ENCODE peak calls at places on chromosomes 16 and 17, in five cellular contexts. T is stimulated activated CD4-positive, alpha-beta T cell treated with anti-CD3 and anti-CD28 coated beads, Interleukin-15, amount 100 ng/mL, for 24 hours; R is fibroblast of pulmonary artery; L is GM12865; J is activated T-cell treated with anti-CD3 and anti-CD28 coated beads, Interleukin-2, amount 50 U/mL, for 72 hours. K is an unnamed sample.

GRCh38 chr17:20908373-20909273 is 134.2 kb downstream of the USP22 start:
- DNase-seq in J (peak), L (peak), R (peak), T (peak), K (peak)

GRCh38 chr17:18377437-18378204 is at the start of gene EVPLL:
- DNase-seq in R (no peak), L (no peak), J (no peak), T (no peak), K (no peak)

GRCh38 chr17:74742978-74743545 is 5.4 kb upstream of the NHERF1 start:
- DNase-seq in T (no peak), J (no peak), R (no peak), L (no peak), K (no peak)

GRCh38 chr16:76583466-76583865 is 306.3 kb downstream of the CNTNAP4 start:
- DNase-seq in J (no peak), L (peak), R (peak), T (no peak), K (peak)

GRCh38 chr16:68548947-68549346 is 9.9 kb downstream of the ZFP90 start:
- DNase-seq in L (no peak), T (peak), J (no peak), R (no peak), K (no peak)

GRCh38 chr17:70072900-70073299 is 2.1 kb upstream of the KCNJ16 start:
- DNase-seq in J (no peak), T (no peak), R (no peak), L (no peak), K (no peak)

GRCh38 chr16:81567087-81567486 is 122.5 kb downstream of the CMIP start:
- DNase-seq in T (no peak), J (no peak), R (no peak), L (no peak), K (no peak)

GRCh38 chr16:74275031-74275636 is 21.5 kb upstream of the PSMD7 start:
- DNase-seq in T (no peak), R (peak), L (peak), J (no peak), K (no peak)

GRCh38 chr16:2194852-2195315 is 1.5 kb downstream of the CASKIN1 start:
- DNase-seq in R (peak), J (peak), T (peak), L (peak), K (no peak)

GRCh38 chr17:5355416-5356129 is 63.9 kb downstream of the NUP88 start:
- DNase-seq in R (peak), L (no peak), T (no peak), J (no peak), K (no peak)

GRCh38 chr17:36463916-36464764 is 22.3 kb upstream of the ZNHIT3 start:
- DNase-seq in J (peak), T (peak), L (peak), R (peak), K (no peak)

GRCh38 chr17:42928714-42929496 is 28.3 kb downstream of the G6PC1 start:
- DNase-seq in R (peak), T (peak), L (peak), J (peak), K (no peak)

GRCh38 chr17:67718325-67718941 is 697 bp downstream of the NOL11 start:
- DNase-seq in J (peak), L (peak), T (peak), R (peak), K (no peak)

GRCh38 chr16:70478912-70479341 is 24.5 kb downstream of the FCSK start:
- DNase-seq in T (no peak), L (no peak), R (peak), J (no peak), K (no peak)

GRCh38 chr17:74631468-74632195 is 8.1 kb upstream of the CD300E start:
- DNase-seq in T (no peak), R (peak), J (no peak), L (peak), K (no peak)

GRCh38 chr17:77916771-77917481 is 41.6 kb upstream of the TNRC6C start:
- DNase-seq in L (peak), J (no peak), T (no peak), R (no peak), K (no peak)

GRCh38 chr17:7589891-7590611 is at the start of gene SOX15:
- DNase-seq in L (no peak), J (peak), T (no peak), R (no peak), K (no peak)

GRCh38 chr17:19660219-19660870 is 11.8 kb downstream of the ALDH3A2 start:
- DNase-seq in J (no peak), R (no peak), T (no peak), L (no peak), K (no peak)

GRCh38 chr17:60481604-60482003 is 44.4 kb downstream of the APPBP2 start:
- DNase-seq in J (no peak), L (no peak), T (no peak), R (no peak), K (no peak)

GRCh38 chr16:50229149-50229726 is 37.1 kb upstream of the ADCY7 start:
- DNase-seq in L (no peak), R (no peak), T (no peak), J (no peak), K (no peak)

GRCh38 chr17:43840814-43841213 is 6.2 kb upstream of the CD300LG start:
- DNase-seq in T (no peak), L (peak), R (peak), J (no peak), K (no peak)

GRCh38 chr17:43900183-43900857 is 7.0 kb downstream of the MPP2 start:
- DNase-seq in R (peak), T (peak), J (peak), L (peak), K (peak)

GRCh38 chr17:19000531-19001011 is 4.0 kb downstream of the FAM83G start:
- DNase-seq in R (peak), J (no peak), T (no peak), L (no peak), K (no peak)

GRCh38 chr17:79072544-79072943 is 2.1 kb upstream of the ENGASE start:
- DNase-seq in T (no peak), R (no peak), L (no peak), J (no peak), K (no peak)

GRCh38 chr16:17939723-17940122 is 396.8 kb downstream of the NPIPA8 start:
- DNase-seq in T (no peak), R (no peak), J (no peak), L (peak), K (no peak)

GRCh38 chr17:77019955-77020379 is 120.8 kb upstream of the SEC14L1 start:
- DNase-seq in J (no peak), T (no peak), R (no peak), L (no peak), K (no peak)

GRCh38 chr16:46949216-46949892 is 24.1 kb downstream of the DNAJA2 start:
- DNase-seq in R (no peak), J (peak), L (peak), T (peak), K (no peak)

GRCh38 chr16:9075299-9076071 is 16.0 kb upstream of the HAPSTR1 start:
- DNase-seq in J (no peak), L (no peak), R (no peak), T (no peak), K (no peak)

GRCh38 chr17:43543300-43543699 is 2.8 kb downstream of the ETV4 start:
- DNase-seq in R (no peak), J (no peak), L (no peak), T (no peak), K (no peak)

GRCh38 chr16:19167710-19168172 is 299 bp upstream of the SYT17 start:
- DNase-seq in J (peak), R (peak), L (peak), T (peak), K (no peak)

GRCh38 chr17:5526821-5527598 is 40.6 kb downstream of the MIS12 start:
- DNase-seq in T (peak), R (peak), L (peak), J (peak), K (peak)

GRCh38 chr17:50037321-50038107 is 18.4 kb upstream of the ITGA3 start:
- DNase-seq in T (no peak), L (no peak), R (peak), J (no peak), K (no peak)

GRCh38 chr16:20871258-20871657 is 28.9 kb downstream of the DCUN1D3 start:
- DNase-seq in J (no peak), L (no peak), R (no peak), T (no peak), K (no peak)

GRCh38 chr17:57877803-57878202 is 28.0 kb upstream of the MRPS23 start:
- DNase-seq in T (no peak), J (no peak), L (no peak), R (no peak), K (no peak)

GRCh38 chr17:8377422-8377821 is 918 bp upstream of the KRABD2 start:
- DNase-seq in T (no peak), L (no peak), R (no peak), J (no peak), K (no peak)

GRCh38 chr17:82418001-82418986 is at the start of the genes HEXD and OGFOD3:
- DNase-seq in R (peak), J (peak), L (peak), T (peak), K (peak)

GRCh38 chr17:57677301-57677700 is 67.8 kb downstream of the CCDC182 start:
- DNase-seq in J (no peak), L (no peak), R (no peak), T (no peak), K (no peak)

GRCh38 chr16:74496054-74496453 is 74.8 kb upstream of the CLEC18B start:
- DNase-seq in J (no peak), L (no peak), R (no peak), T (no peak), K (no peak)

K was measured in dorsolateral prefrontal cortex.